ENCODE peak calls at places on chromosome 19, in four cellular contexts. J is AG04450, W is breast epithelium, V is fibroblast of the aortic adventitia. Y is an unnamed sample.

GRCh38 chr19:53254451-53255341 is at the start of gene ZNF677:
- DNase-seq in W (peak), J (peak), V (peak), Y (peak)

GRCh38 chr19:29630661-29631060 is 24.6 kb downstream of the POP4 start:
- DNase-seq in W (no peak), V (no peak), J (no peak), Y (no peak)

GRCh38 chr19:38736036-38736412 is 8.2 kb downstream of the CAPN12 start:
- DNase-seq in W (no peak), V (no peak), J (no peak), Y (no peak)

GRCh38 chr19:52946322-52947310 is 16.1 kb downstream of the ZNF816 start:
- DNase-seq in W (no peak), J (no peak), V (no peak), Y (no peak)

GRCh38 chr19:30070970-30071632 is 129.1 kb downstream of the URI1 start:
- DNase-seq in V (no peak), W (peak), J (no peak), Y (no peak)

GRCh38 chr19:48216933-48217332 is 38.8 kb downstream of the CARD8 start:
- DNase-seq in V (no peak), W (no peak), J (no peak), Y (no peak)

GRCh38 chr19:14440049-14440448 is 6.9 kb downstream of the PKN1 start:
- DNase-seq in J (no peak), W (no peak), V (no peak), Y (no peak)

GRCh38 chr19:6278740-6279619 is 795 bp downstream of the MLLT1 start:
- DNase-seq in J (no peak), W (no peak), V (no peak), Y (no peak)

GRCh38 chr19:40589723-40590429 is 11.3 kb upstream of the LTBP4 start:
- DNase-seq in W (no peak), J (no peak), V (no peak), Y (no peak)

GRCh38 chr19:49691243-49692101 is 556 bp downstream of the CPT1C start:
- DNase-seq in W (no peak), V (peak), J (no peak), Y (no peak)

GRCh38 chr19:23075031-23075733 is 41.6 kb upstream of the ZNF730 start:
- DNase-seq in V (peak), J (peak), W (no peak), Y (peak)

GRCh38 chr19:48596679-48597465 is 9.7 kb upstream of the SPACA4 start:
- DNase-seq in J (no peak), W (no peak), V (no peak), Y (no peak)

GRCh38 chr19:35959040-35959967 is 23.1 kb downstream of the LRFN3 start:
- DNase-seq in V (no peak), W (no peak), J (no peak), Y (no peak)

GRCh38 chr19:39823693-39824092 is 10.3 kb downstream of the DYRK1B start:
- DNase-seq in J (no peak), V (peak), W (no peak), Y (no peak)

GRCh38 chr19:50979758-50980157 is 4.0 kb downstream of the KLK7 start:
- DNase-seq in J (no peak), W (no peak), V (no peak), Y (no peak)

GRCh38 chr19:48393559-48394330 is at the start of gene GRIN2D:
- DNase-seq in W (no peak), J (no peak), V (no peak), Y (no peak)

GRCh38 chr19:18995804-18996241 is 37.5 kb downstream of the SUGP2 start:
- DNase-seq in V (peak), W (no peak), J (peak), Y (no peak)

GRCh38 chr19:56333506-56333905 is 18.9 kb upstream of the ZSCAN5A start:
- DNase-seq in V (peak), J (peak), W (no peak), Y (no peak)

GRCh38 chr19:13159713-13160112 is 9.5 kb downstream of the IER2 start:
- DNase-seq in V (no peak), J (no peak), W (no peak), Y (no peak)

GRCh38 chr19:33300016-33300981 is 2.0 kb downstream of the CEBPA start:
- DNase-seq in J (no peak), W (peak), V (peak), Y (no peak)

GRCh38 chr19:30596813-30597399 is 224.7 kb downstream of the ZNF536 start:
- DNase-seq in W (no peak), V (no peak), J (no peak), Y (no peak)

GRCh38 chr19:13794388-13794751 is 873 bp upstream of the ZSWIM4 start:
- DNase-seq in J (peak), W (peak), V (peak), Y (peak)

GRCh38 chr19:7918615-7919421 is 1.3 kb upstream of the SNAPC2 start:
- DNase-seq in V (no peak), J (no peak), W (no peak), Y (no peak)
- TF ChIP-seq CTCF in V (no peak), J (no peak), W (no peak), Y (no peak)

GRCh38 chr19:45498411-45499195 is at the start of gene PPM1N:
- DNase-seq in W (no peak), V (no peak), J (no peak), Y (no peak)
- TF ChIP-seq CTCF in W (no peak), V (no peak), J (no peak), Y (no peak)

DNA sequence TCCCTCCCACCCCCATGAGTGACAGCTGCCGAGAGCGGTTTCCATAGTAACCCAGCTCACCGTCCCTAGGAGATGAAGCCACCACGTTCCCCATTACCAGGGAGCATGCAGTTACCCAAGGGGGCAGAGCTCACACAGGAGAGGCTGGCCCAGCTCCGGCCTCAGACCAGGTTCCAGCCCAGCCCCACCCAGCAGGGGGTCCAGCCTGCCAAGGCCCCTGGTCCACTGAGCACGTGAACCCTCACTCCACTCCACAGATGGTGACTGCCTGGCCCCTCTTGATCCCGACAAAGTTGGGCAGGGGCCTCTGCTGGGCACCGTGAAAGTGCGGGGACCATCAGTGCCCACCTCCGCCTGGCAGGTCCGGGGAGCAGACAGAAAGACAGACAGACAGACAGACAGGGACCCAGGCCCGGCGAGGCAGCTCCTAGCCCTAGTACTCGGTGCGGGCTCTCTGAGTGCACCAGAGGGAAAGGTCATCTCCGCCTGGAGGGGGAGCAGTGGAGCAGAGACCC is 50.7 kb downstream of the CELF5 start:
- DNase-seq in V (no peak), J (no peak), W (no peak), Y (no peak)
- TF ChIP-seq CTCF in V (peak), J (peak), W (no peak), Y (no peak)

GRCh38 chr19:1602091-1602707 is 3.1 kb downstream of the UQCR11 start:
- DNase-seq in V (no peak), J (no peak), W (no peak), Y (no peak)

GRCh38 chr19:1601613-1602064 is 3.6 kb downstream of the UQCR11 start:
- DNase-seq in V (no peak), J (no peak), W (no peak), Y (no peak)

GRCh38 chr19:1606138-1606651 is 933 bp upstream of the UQCR11 start:
- DNase-seq in V (no peak), W (no peak), J (no peak), Y (no peak)

GRCh38 chr19:1608414-1609391 is 3.4 kb upstream of the UQCR11 start:
- DNase-seq in J (no peak), V (no peak), W (no peak), Y (no peak)

GRCh38 chr19:1605236-1606137 is at the start of gene UQCR11:
- DNase-seq in V (peak), W (peak), J (peak), Y (peak)
- TF ChIP-seq CTCF in V (peak), W (peak), J (peak), Y (no peak)